ENCODE peak calls at places on chromosomes 13 and 19, in six cellular contexts. One of them, this sample, is unnamed.

GRCh38 chr19:33781996-33782395 is 14.7 kb upstream of the KCTD15 start:
- DNase-seq in ovary: no peak
- DNase-seq in neuronal stem cell: no peak
- DNase-seq in hypothalamus: no peak
- DNase-seq in small intestine: no peak
- DNase-seq in ELR: peak; percentile 56
- DNase-seq in this sample: no peak

GRCh38 chr19:18110833-18111232 is 13.3 kb downstream of the MAST3 start:
- DNase-seq in ELR: no peak
- DNase-seq in neuronal stem cell: no peak
- DNase-seq in small intestine: peak; percentile 88
- DNase-seq in hypothalamus: no peak
- DNase-seq in ovary: no peak
- DNase-seq in this sample: no peak

GRCh38 chr19:10766681-10767201 is 48.9 kb downstream of the DNM2 start:
- DNase-seq in ELR: no peak
- DNase-seq in neuronal stem cell: no peak
- DNase-seq in hypothalamus: no peak
- DNase-seq in small intestine: peak; percentile 39
- DNase-seq in ovary: no peak
- DNase-seq in this sample: no peak

GRCh38 chr13:27404680-27405079 is 19.7 kb upstream of the GTF3A start:
- DNase-seq in ovary: no peak
- DNase-seq in small intestine: peak; percentile 87
- DNase-seq in neuronal stem cell: no peak
- DNase-seq in ELR: no peak
- DNase-seq in hypothalamus: no peak
- DNase-seq in this sample: no peak

GRCh38 chr19:9931629-9932028 is 4.7 kb downstream of the OLFM2 start:
- DNase-seq in hypothalamus: no peak
- DNase-seq in small intestine: no peak
- DNase-seq in ELR: no peak
- DNase-seq in neuronal stem cell: no peak
- DNase-seq in ovary: no peak
- DNase-seq in this sample: no peak

GRCh38 chr13:50636007-50636704 is 207.3 kb downstream of the DLEU7 start:
- DNase-seq in small intestine: peak; percentile 3
- DNase-seq in ovary: no peak
- DNase-seq in ELR: no peak
- DNase-seq in neuronal stem cell: peak; percentile 29
- DNase-seq in hypothalamus: no peak
- DNase-seq in this sample: no peak

GRCh38 chr13:93422980-93423554 is 196.5 kb downstream of the GPC6 start:
- DNase-seq in small intestine: no peak
- DNase-seq in ovary: no peak
- DNase-seq in neuronal stem cell: no peak
- DNase-seq in hypothalamus: no peak
- DNase-seq in ELR: no peak
- DNase-seq in this sample: no peak

GRCh38 chr19:41915248-41916032 is 12.8 kb downstream of the ERFL start:
- DNase-seq in ELR: no peak
- DNase-seq in ovary: no peak
- DNase-seq in neuronal stem cell: no peak
- DNase-seq in hypothalamus: no peak
- DNase-seq in small intestine: no peak
- DNase-seq in this sample: no peak

GRCh38 chr13:36536546-36536945 is 104.3 kb downstream of the CCNA1 start:
- DNase-seq in hypothalamus: no peak
- DNase-seq in ELR: no peak
- DNase-seq in ovary: no peak
- DNase-seq in neuronal stem cell: no peak
- DNase-seq in small intestine: no peak
- DNase-seq in this sample: no peak

GRCh38 chr19:7534531-7534980 is 961 bp upstream of the PNPLA6 start:
- DNase-seq in small intestine: peak; percentile 44
- DNase-seq in ELR: peak; percentile 86
- DNase-seq in hypothalamus: peak; percentile 52
- DNase-seq in neuronal stem cell: peak; percentile 83
- DNase-seq in ovary: peak; percentile 60
- DNase-seq in this sample: no peak

GRCh38 chr19:58558623-58559274 is 338 bp upstream of the UBE2M start:
- DNase-seq in ELR: peak; percentile 97
- DNase-seq in hypothalamus: no peak
- DNase-seq in neuronal stem cell: peak; percentile 99
- DNase-seq in small intestine: peak; percentile 98
- DNase-seq in ovary: peak; percentile 100
- DNase-seq in this sample: peak; percentile 97

GRCh38 chr13:113956571-113956970 is 17.3 kb downstream of the C13orf46 start:
- DNase-seq in ELR: no peak
- DNase-seq in ovary: no peak
- DNase-seq in neuronal stem cell: no peak
- DNase-seq in hypothalamus: no peak
- DNase-seq in small intestine: no peak
- DNase-seq in this sample: no peak

GRCh38 chr13:19070398-19070735 is 111.3 kb downstream of the TUBA3C start:
- DNase-seq in ovary: no peak
- DNase-seq in hypothalamus: no peak
- DNase-seq in ELR: no peak
- DNase-seq in neuronal stem cell: no peak
- DNase-seq in small intestine: no peak
- DNase-seq in this sample: no peak

GRCh38 chr19:15305582-15306334 is 26.6 kb downstream of the BRD4 start:
- DNase-seq in small intestine: no peak
- DNase-seq in ovary: no peak
- DNase-seq in hypothalamus: no peak
- DNase-seq in neuronal stem cell: no peak
- DNase-seq in ELR: no peak
- DNase-seq in this sample: no peak

GRCh38 chr13:72473321-72473720 is 254.1 kb downstream of the MZT1 start:
- DNase-seq in neuronal stem cell: no peak
- DNase-seq in small intestine: no peak
- DNase-seq in ELR: no peak
- DNase-seq in hypothalamus: no peak
- DNase-seq in ovary: no peak
- DNase-seq in this sample: no peak

This sample was measured in smooth muscle cell of the brain vasculature.